ENCODE peak calls at places on chromosomes 12 and 14, in six cellular contexts. X is breast epithelium, L is fibroblast of lung, Q is AG04450, D is colonic mucosa, F is right lobe of liver. Z is an unnamed sample.

GRCh38 chr12:107328442-107329133 is 235.2 kb upstream of the CRY1 start:
- DNase-seq in D (no peak), L (no peak), Q (no peak), F (no peak), X (no peak), Z (peak; percentile 81)

GRCh38 chr12:10501031-10501430 is 4.7 kb upstream of the EIF2S3B start:
- DNase-seq in X (no peak), Q (no peak), L (peak; percentile 44), F (no peak), D (no peak), Z (peak; percentile 3)

GRCh38 chr12:49959570-49960473 is 1.9 kb upstream of the AQP5 start:
- DNase-seq in Q (no peak), L (no peak), D (no peak), F (no peak), X (peak; percentile 81), Z (no peak)

GRCh38 chr12:72011374-72011773 is 72.7 kb downstream of the TPH2 start:
- DNase-seq in Q (no peak), F (no peak), L (no peak), D (no peak), X (no peak), Z (no peak)

GRCh38 chr12:121709478-121709890 is 3.1 kb upstream of the TMEM120B start:
- DNase-seq in F (no peak), X (no peak), D (no peak), Q (no peak), L (peak; percentile 45), Z (no peak)

GRCh38 chr14:105525861-105526780 is at the start of gene TMEM121:
- DNase-seq in Q (no peak), D (no peak), L (no peak), X (peak; percentile 36), F (no peak), Z (peak; percentile 20)

GRCh38 chr14:102371361-102371760 is 8.6 kb downstream of the TECPR2 start:
- DNase-seq in Q (no peak), F (no peak), D (no peak), X (no peak), L (no peak), Z (no peak)

GRCh38 chr14:100025111-100025510 is 40.1 kb upstream of the EVL start:
- DNase-seq in Q (no peak), D (peak; percentile 23), X (no peak), L (peak; percentile 49), F (no peak), Z (peak; percentile 23)

GRCh38 chr12:103279444-103279843 is 216.3 kb downstream of the C12orf42 start:
- DNase-seq in D (no peak), Q (no peak), L (no peak), F (no peak), X (no peak), Z (no peak)

GRCh38 chr12:108856428-108857157 is 790 bp downstream of the SSH1 start:
- DNase-seq in Q (no peak), X (no peak), L (peak; percentile 78), F (peak; percentile 84), D (peak; percentile 84), Z (peak; percentile 50)

GRCh38 chr14:24677956-24678355 is 44.0 kb upstream of the GZMB start:
- DNase-seq in Q (no peak), D (no peak), L (no peak), X (no peak), F (no peak), Z (no peak)

GRCh38 chr12:109445224-109445623 is 31.9 kb downstream of the KCTD10 start:
- DNase-seq in X (no peak), D (no peak), L (peak; percentile 47), F (no peak), Q (no peak), Z (no peak)

GRCh38 chr12:12338528-12339168 is 11.4 kb downstream of the MANSC1 start:
- DNase-seq in X (no peak), F (no peak), Q (no peak), D (no peak), L (no peak), Z (no peak)
- H3K27ac ChIP-seq in X (peak overlapping the region; percentile 79), F (no peak overlapping the region), Q (no peak overlapping the region), D (no peak overlapping the region), L (no peak overlapping the region), Z (no peak overlapping the region)

GRCh38 chr12:54037360-54038259 is 4.8 kb downstream of the HOXC5 start:
- DNase-seq in X (no peak), L (no peak), Q (no peak), F (no peak), D (no peak), Z (no peak)
- H3K27me3 ChIP-seq in X (no peaks in the 10 kb centered on the region), L (peaks cover 28% of the 10 kb centered on the region), Q (peaks cover 74% of the 10 kb centered on the region), F (peaks cover 26% of the 10 kb centered on the region), D (peaks cover 95% of the 10 kb centered on the region), Z (no peaks in the 10 kb centered on the region)

GRCh38 chr12:95238150-95238549 is 20.5 kb downstream of the VEZT start:
- DNase-seq in Q (no peak), D (no peak), L (no peak), F (no peak), X (no peak), Z (no peak)

GRCh38 chr12:95237315-95237714 is 19.7 kb downstream of the VEZT start:
- DNase-seq in Q (no peak), X (no peak), F (no peak), D (no peak), L (no peak), Z (no peak)

GRCh38 chr12:95241761-95242506 is 24.3 kb downstream of the VEZT start:
- DNase-seq in L (no peak), F (no peak), Q (no peak), D (no peak), X (no peak), Z (no peak)

GRCh38 chr12:95240556-95240955 is 22.9 kb downstream of the VEZT start:
- DNase-seq in L (no peak), X (no peak), F (no peak), D (no peak), Q (no peak), Z (no peak)

DNA sequence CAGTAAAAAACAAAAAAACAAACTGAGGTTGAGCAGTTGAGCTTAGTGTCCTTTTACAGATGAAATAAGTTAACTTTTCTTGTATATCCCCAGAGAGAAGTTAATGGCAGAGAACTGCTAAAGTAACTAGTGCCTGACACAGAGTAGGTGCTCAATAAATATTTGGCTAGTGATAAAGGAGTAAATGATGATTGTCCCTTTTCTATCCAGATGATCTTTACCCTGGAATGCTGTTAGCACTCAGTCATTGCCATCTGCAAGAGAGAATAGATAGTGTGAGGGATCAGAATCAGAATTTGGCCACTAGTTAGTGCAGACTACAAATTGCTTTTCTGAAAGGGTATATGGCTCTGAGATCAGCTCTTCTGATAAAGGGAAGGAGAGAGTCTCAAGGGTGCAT is 21.6 kb downstream of the VEZT start:
- DNase-seq in L (no peak), Q (no peak), F (no peak), D (no peak), X (no peak), Z (no peak)
- H3K27ac ChIP-seq in L (no peak overlapping the region), Q (no peak overlapping the region), F (no peak overlapping the region), D (no peak overlapping the region), X (no peak overlapping the region), Z (no peak overlapping the region)

GRCh38 chr12:4864575-4864974 is 45.1 kb upstream of the KCNA1 start:
- DNase-seq in X (no peak), D (no peak), L (no peak), F (no peak), Q (no peak), Z (no peak)

GRCh38 chr12:4867384-4867783 is 42.3 kb upstream of the KCNA1 start:
- DNase-seq in F (no peak), Q (no peak), L (no peak), D (no peak), X (no peak), Z (no peak)

GRCh38 chr12:4865246-4865645 is 44.5 kb upstream of the KCNA1 start:
- DNase-seq in Q (no peak), F (no peak), L (no peak), X (no peak), D (no peak), Z (no peak)

GRCh38 chr12:4862809-4863208 is 46.9 kb upstream of the KCNA1 start:
- DNase-seq in D (no peak), L (no peak), X (no peak), F (no peak), Q (no peak), Z (no peak)

DNA sequence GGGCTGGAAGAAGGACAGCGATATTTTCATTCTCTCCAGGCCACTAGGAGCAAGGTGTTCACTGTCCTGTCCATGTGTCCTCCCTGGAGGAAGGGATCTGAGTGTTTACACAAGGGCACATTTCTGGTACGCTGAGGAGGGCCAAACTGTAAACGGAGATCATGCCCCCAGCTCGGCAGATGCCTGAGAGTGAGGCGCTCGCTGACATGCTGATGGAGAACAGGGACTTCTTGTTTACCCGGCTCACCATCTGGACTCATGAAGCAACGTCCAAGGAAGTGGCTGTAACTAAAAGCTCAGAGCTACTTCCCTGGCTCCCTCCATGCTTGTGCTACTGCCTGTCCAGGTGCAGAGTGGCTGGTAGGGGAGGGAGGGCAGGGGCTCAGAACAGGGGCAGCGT is 43.4 kb upstream of the KCNA1 start:
- DNase-seq in L (no peak), Q (no peak), D (no peak), F (no peak), X (no peak), Z (no peak)
- H3K27me3 ChIP-seq in L (peaks cover 2% of the 10 kb centered on the region), Q (peaks cover 7% of the 10 kb centered on the region), D (no peaks in the 10 kb centered on the region), F (no peaks in the 10 kb centered on the region), X (no peaks in the 10 kb centered on the region), Z (peaks cover 92% of the 10 kb centered on the region)

GRCh38 chr12:94593822-94594442 is 56.4 kb downstream of the TMCC3 start:
- DNase-seq in F (no peak), X (no peak), D (no peak), L (no peak), Q (no peak), Z (peak; percentile 21)

GRCh38 chr12:94594443-94594825 is 55.9 kb downstream of the TMCC3 start:
- DNase-seq in X (no peak), F (no peak), D (no peak), L (no peak), Q (no peak), Z (no peak)

GRCh38 chr12:94589591-94590001 is 60.8 kb downstream of the TMCC3 start:
- DNase-seq in X (no peak), D (no peak), Q (no peak), F (no peak), L (no peak), Z (no peak)

GRCh38 chr12:94590428-94590827 is 59.9 kb downstream of the TMCC3 start:
- DNase-seq in Q (no peak), X (no peak), D (no peak), F (no peak), L (no peak), Z (no peak)

DNA sequence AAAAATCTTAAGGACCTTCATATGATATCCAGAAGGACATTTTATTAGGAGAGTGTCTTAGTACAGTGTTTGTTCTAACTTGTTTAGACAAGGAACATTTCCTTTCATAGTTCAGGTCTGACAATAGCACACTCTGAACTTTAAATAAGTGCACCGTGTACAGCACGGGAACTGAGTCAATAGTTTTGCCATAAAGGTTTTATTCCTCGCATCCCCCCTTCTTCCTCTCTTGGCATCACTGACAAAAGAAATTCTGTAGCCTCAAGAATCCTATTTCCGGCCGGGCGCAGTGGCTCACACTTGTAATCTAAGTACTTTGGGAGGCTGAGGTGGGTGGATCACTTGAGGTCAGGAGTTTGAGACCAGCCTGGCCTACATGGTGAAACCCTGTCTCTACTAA is 58.3 kb downstream of the TMCC3 start:
- DNase-seq in X (no peak), Q (no peak), L (no peak), D (no peak), F (no peak), Z (no peak)
- H3K27ac ChIP-seq in X (no peak overlapping the region), Q (no peak overlapping the region), L (no peak overlapping the region), D (peak overlapping the region; percentile 12), F (no peak overlapping the region), Z (no peak overlapping the region)

Z was measured in A673.